ENCODE peak calls at places on chromosomes 2 and 18, in six cellular contexts. V, E, L, Y, F and U are unnamed samples.
A peak's percentile ranks its signal among the peaks of the same experiment; 100 is the strongest.

GRCh38 chr18:48897531-48897930 is 53.2 kb downstream of the SMAD7 start:
- DNase-seq in V (no peak), Y (no peak), E (no peak), F (no peak), L (no peak), U (no peak)

GRCh38 chr2:207483477-207483876 is 46.3 kb upstream of the CREB1 start:
- DNase-seq in L (no peak), Y (peak; percentile 64), E (no peak), F (no peak), V (no peak), U (no peak)

GRCh38 chr2:105812180-105813044 is 67.7 kb downstream of the NCK2 start:
- DNase-seq in L (no peak), V (no peak), E (no peak), Y (peak; percentile 74), F (no peak), U (peak; percentile 71)

GRCh38 chr18:5159080-5159479 is 38.0 kb downstream of the AKAIN1 start:
- DNase-seq in Y (no peak), L (no peak), E (no peak), V (no peak), F (no peak), U (no peak)

GRCh38 chr2:120509213-120509815 is 163.4 kb downstream of the INHBB start:
- DNase-seq in F (no peak), V (no peak), L (no peak), E (no peak), Y (no peak), U (no peak)

GRCh38 chr2:100235098-100235497 is 87.2 kb downstream of the LONRF2 start:
- DNase-seq in L (peak; percentile 53), F (no peak), E (peak; percentile 62), Y (peak; percentile 75), V (no peak), U (no peak)

GRCh38 chr2:240670402-240670801 is 12.3 kb downstream of the AQP12B start:
- DNase-seq in E (peak; percentile 64), F (no peak), L (no peak), Y (no peak), V (no peak), U (no peak)

GRCh38 chr18:26271917-26272549 is 45.8 kb downstream of the TAF4B start:
- DNase-seq in E (peak; percentile 44), L (no peak), Y (no peak), F (no peak), V (no peak), U (no peak)

DNA sequence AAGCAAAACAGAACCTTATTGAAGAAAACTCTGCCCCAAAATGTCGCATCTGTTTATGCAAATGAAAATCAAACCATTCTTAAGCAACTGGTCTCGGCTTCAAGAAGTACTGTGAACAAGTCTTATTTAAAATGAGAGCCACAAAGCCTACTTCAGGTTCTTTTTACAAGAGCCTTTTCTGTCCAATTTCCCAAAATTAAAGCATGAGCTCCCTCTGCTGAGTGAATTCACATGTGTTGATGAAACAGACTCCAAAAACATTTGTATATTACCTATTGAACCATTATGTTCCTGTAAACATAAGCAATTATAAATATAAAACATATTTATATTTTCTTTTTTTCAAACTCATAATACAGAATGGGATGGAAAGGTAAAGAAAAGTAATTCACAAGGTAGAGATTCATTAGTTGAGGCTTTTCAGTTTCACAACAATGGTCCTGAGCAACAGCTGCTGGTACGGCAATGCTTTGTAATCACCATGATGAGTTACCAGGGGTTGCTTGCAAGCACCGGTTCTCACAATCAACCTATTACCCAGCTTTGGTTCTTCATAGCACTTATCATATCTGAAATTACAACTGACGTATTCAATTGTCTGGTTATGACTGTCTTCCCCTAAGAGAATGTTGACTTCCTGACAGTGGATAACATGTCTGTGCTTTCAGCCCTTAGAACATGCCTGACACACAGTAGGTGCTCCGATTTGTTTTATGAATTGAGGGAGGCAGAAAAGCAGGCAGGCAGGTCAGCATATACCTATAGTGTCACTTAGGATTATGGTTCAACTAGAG is 108.4 kb upstream of the BZW1 start:
- DNase-seq in Y (peak; percentile 91), F (peak; percentile 29), L (peak; percentile 92), E (no peak), V (no peak), U (peak; percentile 91)
- TF ChIP-seq CTCF in Y (peak; percentile 64), F (peak; percentile 24), L (peak; percentile 84), E (peak; percentile 81), V (no peak), U (peak; percentile 49)

DNA sequence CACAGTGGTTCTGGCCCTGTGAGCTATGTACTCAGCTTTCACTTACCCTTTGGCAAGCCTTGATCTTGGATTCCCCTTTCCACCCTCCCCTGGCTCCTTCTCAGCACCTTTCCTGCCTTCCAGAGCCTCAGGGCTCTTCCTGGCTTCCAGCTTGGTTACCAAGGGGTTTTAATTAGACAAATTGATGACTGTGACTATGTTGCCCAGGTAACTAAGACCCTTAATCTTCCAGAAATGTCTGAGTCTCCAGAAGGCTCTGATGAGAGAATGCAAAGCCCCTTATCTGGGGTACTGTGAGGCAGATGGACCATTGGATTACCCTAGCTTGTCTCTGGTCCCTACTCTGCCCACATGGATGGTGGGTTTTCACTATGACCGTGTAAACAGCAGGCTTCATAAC is 174.2 kb downstream of the LOXHD1 start:
- DNase-seq in V (no peak), F (no peak), Y (no peak), E (peak; percentile 3), L (no peak), U (no peak)
- TF ChIP-seq CTCF in V (no peak), F (no peak), Y (no peak), E (no peak), L (no peak), U (no peak)

DNA sequence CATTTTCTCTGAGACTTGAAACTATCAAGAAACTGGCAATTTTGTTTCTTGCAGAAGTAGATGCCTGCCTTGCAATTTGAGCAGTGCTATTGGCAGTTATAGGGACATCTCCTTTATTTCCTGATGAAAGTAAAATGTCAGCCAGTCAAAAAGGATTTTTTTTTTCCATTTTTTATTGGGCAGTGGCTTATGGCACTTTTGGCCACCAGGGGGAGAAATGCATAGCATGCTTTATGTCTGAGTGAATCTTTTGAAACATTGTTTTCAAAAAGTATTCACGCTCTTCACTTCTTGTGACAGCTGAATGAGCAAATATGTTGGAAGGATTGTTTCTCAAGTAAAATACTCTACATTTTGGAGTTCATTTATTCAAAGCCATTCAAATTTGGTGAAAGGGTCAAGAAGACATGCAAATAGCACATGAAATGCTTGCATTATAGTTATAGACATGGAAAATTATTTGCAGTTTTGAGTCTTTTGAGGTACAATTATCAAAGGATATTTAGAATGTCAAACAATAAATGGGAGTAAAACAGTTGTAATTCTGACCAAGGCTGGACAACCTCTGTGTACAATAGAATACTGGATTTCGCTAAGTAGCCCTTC is 491.0 kb downstream of the CDH2 start:
- DNase-seq in E (peak; percentile 66), Y (peak; percentile 80), F (peak; percentile 19), L (peak; percentile 69), V (no peak), U (peak; percentile 69)
- TF ChIP-seq CTCF in E (peak; percentile 93), Y (peak; percentile 91), F (peak; percentile 82), L (peak; percentile 91), V (no peak), U (peak; percentile 83)

GRCh38 chr2:98935111-98935770 is 784 bp downstream of the CRACDL start:
- DNase-seq in F (no peak), L (peak; percentile 12), Y (no peak), V (no peak), E (peak; percentile 47), U (no peak)

GRCh38 chr2:98931596-98931995 is 4.4 kb downstream of the CRACDL start:
- DNase-seq in Y (no peak), L (no peak), E (no peak), F (no peak), V (no peak), U (no peak)

GRCh38 chr2:98935777-98936132 is 270 bp downstream of the CRACDL start:
- DNase-seq in E (no peak), F (no peak), L (no peak), V (no peak), Y (no peak), U (no peak)

GRCh38 chr2:98932164-98932563 is 3.9 kb downstream of the CRACDL start:
- DNase-seq in F (no peak), L (no peak), E (no peak), V (no peak), Y (no peak), U (no peak)

GRCh38 chr2:98932778-98933343 is 3.2 kb downstream of the CRACDL start:
- DNase-seq in F (no peak), V (no peak), E (peak; percentile 44), L (no peak), Y (no peak), U (no peak)
- TF ChIP-seq CTCF in F (no peak), V (no peak), E (no peak), L (no peak), Y (no peak), U (no peak)

GRCh38 chr18:54671291-54671881 is 80.3 kb downstream of the DYNAP start:
- DNase-seq in E (no peak), F (no peak), L (peak; percentile 70), V (no peak), Y (peak; percentile 69), U (peak; percentile 69)
- TF ChIP-seq CTCF in E (peak; percentile 87), F (peak; percentile 25), L (peak; percentile 73), V (no peak), Y (peak; percentile 45), U (peak; percentile 39)